ENCODE peak calls at places on chromosomes 4 and X, in eight cellular contexts. F is foreskin fibroblast; S is AG04450; N is CD8-positive, alpha-beta T cell; H is uterus; L is fibroblast of mammary gland; M is choroid plexus epithelial cell; I is OCI-LY7. Y is an unnamed sample.

GRCh38 chrX:108033890-108034289 is 11.0 kb upstream of the VSIG1 start:
- DNase-seq in S (peak), F (no peak), M (peak), H (no peak), L (no peak), I (no peak), N (no peak), Y (no peak)

GRCh38 chr4:52712991-52713275 is 38.3 kb downstream of the ERVMER34-1 start:
- DNase-seq in I (no peak), L (no peak), M (no peak), N (no peak), H (no peak), S (no peak), F (no peak), Y (no peak)

GRCh38 chr4:121923306-121923705 is 28.6 kb downstream of the TRPC3 start:
- DNase-seq in L (no peak), N (no peak), F (no peak), H (no peak), I (no peak), M (no peak), S (no peak), Y (no peak)

GRCh38 chrX:103453655-103454054 is 65.6 kb downstream of the RAB40A start:
- DNase-seq in N (no peak), M (peak), F (peak), I (no peak), H (no peak), L (peak), S (peak), Y (no peak)

GRCh38 chrX:5916945-5917344 is 311.7 kb downstream of the NLGN4X start:
- DNase-seq in S (no peak), N (no peak), I (peak), H (no peak), M (no peak), F (no peak), L (no peak), Y (no peak)

GRCh38 chrX:85922821-85923220 is 124.5 kb downstream of the CHM start:
- DNase-seq in F (peak), M (peak), L (peak), N (no peak), H (peak), S (peak), I (no peak), Y (no peak)

GRCh38 chr4:150316332-150317205 is 238.3 kb downstream of the DCLK2 start:
- DNase-seq in F (no peak), M (no peak), L (no peak), N (no peak), S (no peak), I (no peak), H (no peak), Y (no peak)

GRCh38 chrX:13487731-13488505 is 81.5 kb upstream of the EGFL6 start:
- DNase-seq in N (peak), F (peak), M (peak), S (peak), I (peak), H (peak), L (peak), Y (peak)

GRCh38 chr4:162853788-162854187 is 312.9 kb downstream of the NAF1 start:
- DNase-seq in M (no peak), F (no peak), L (no peak), I (no peak), N (no peak), S (no peak), H (no peak), Y (no peak)

GRCh38 chr4:122632396-122633143 is 11.7 kb upstream of the IL21 start:
- DNase-seq in L (peak), N (no peak), H (no peak), F (no peak), M (no peak), S (no peak), I (no peak), Y (peak)

GRCh38 chr4:1044469-1045192 is 33.2 kb downstream of the FGFRL1 start:
- DNase-seq in H (peak), L (peak), I (no peak), N (no peak), M (no peak), S (no peak), F (no peak), Y (no peak)

GRCh38 chrX:136662976-136663375 is 15.0 kb downstream of the CD40LG start:
- DNase-seq in M (no peak), F (no peak), S (no peak), H (no peak), I (no peak), L (no peak), N (no peak), Y (no peak)

GRCh38 chr4:98601719-98602118 is 56.7 kb downstream of the TSPAN5 start:
- DNase-seq in L (peak), N (no peak), M (peak), I (no peak), H (no peak), S (no peak), F (peak), Y (no peak)

GRCh38 chr4:98446499-98447375 is 185.6 kb downstream of the RAP1GDS1 start:
- DNase-seq in M (peak), L (peak), F (peak), I (peak), N (peak), S (no peak), H (no peak), Y (peak)

DNA sequence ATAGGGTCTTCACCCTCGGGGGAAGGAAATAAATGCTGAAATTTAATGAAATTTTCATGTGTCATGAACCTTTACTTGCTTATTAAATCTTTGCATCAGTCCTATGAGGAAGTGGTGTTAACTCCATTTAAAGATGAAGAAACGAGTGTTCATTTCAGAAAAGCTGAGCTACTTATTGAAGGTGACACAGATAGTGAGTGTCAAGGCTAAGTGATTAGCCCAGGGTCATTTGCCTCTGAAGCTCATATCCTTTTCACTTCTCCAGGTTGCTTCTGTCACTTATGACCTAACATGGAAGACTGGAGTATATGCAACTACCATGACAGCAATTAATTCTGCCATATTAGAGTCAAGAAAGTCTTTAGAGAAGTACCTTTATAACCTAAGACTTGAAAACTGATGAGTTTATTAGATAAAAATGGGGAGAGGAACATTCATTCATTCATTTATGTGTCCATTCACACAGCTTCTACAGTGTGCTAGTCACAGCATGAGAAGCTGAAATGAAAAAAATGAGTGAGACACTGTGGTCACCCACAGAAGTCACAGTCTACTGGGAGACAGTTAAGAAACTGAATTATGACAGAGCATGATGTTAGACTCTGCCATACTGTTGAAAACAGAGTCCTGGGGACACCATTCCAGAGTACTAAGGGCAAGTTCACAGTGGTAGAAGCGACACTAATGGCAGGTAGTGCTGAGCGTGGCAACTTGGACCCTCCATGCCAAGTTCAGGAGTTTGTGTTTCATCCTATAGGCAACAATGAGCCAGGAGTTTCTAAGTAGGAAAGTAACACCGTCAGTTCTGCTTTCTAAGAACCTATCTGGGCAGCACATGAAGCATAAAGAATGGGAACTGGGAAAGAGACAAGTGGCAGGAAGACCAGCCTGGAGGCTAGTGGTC is 21.3 kb downstream of the ALPK1 start:
- DNase-seq in H (no peak), L (no peak), M (no peak), N (no peak), I (no peak), S (no peak), F (no peak), Y (peak)
- TF ChIP-seq CTCF in H (no peak), L (no peak), M (no peak), N (no peak), I (no peak), S (no peak), F (no peak), Y (no peak)

GRCh38 chr4:87220094-87220831 is at the start of gene KLHL8:
- DNase-seq in F (peak), S (peak), M (peak), H (peak), N (peak), I (peak), L (peak), Y (peak)
- TF ChIP-seq CTCF in F (peak), S (peak), M (peak), H (peak), N (peak), I (peak), L (peak), Y (no peak)

GRCh38 chr4:107379054-107379869 is 340.8 kb downstream of the PAPSS1 start:
- DNase-seq in N (no peak), S (no peak), M (peak), I (no peak), F (peak), L (peak), H (no peak), Y (no peak)
- TF ChIP-seq CTCF in N (no peak), S (peak), M (peak), I (no peak), F (peak), L (peak), H (no peak), Y (no peak)

GRCh38 chr4:70885174-70885573 is 17.0 kb upstream of the MOB1B start:
- DNase-seq in M (no peak), I (no peak), F (no peak), L (peak), H (no peak), S (no peak), N (no peak), Y (no peak)
- TF ChIP-seq CTCF in M (no peak), I (no peak), F (no peak), L (no peak), H (no peak), S (no peak), N (no peak), Y (no peak)